ENCODE peak calls at places on chromosome X, in eight cellular contexts. M is fibroblast of pulmonary artery, F is GM23338, R is fibroblast of lung, C is pancreas, B is A549, J is endodermal cell, D is AG09309. A is an unnamed sample.

GRCh38 chrX:109859673-109860072 is 126.6 kb upstream of the ACSL4 start:
- DNase-seq in M (no peak), F (no peak), R (no peak), C (no peak), B (no peak), J (no peak), D (no peak), A (no peak)

GRCh38 chrX:105973387-105973739 is 65.2 kb downstream of the SERPINA7 start:
- DNase-seq in M (no peak), F (peak), R (no peak), C (no peak), B (no peak), J (no peak), D (no peak), A (no peak)

GRCh38 chrX:16215660-16216059 is 48.4 kb downstream of the MAGEB17 start:
- DNase-seq in M (no peak), F (peak), R (no peak), C (no peak), B (no peak), J (no peak), D (no peak), A (no peak)

GRCh38 chrX:66728818-66729271 is 90.0 kb upstream of the EDA2R start:
- DNase-seq in M (peak), F (peak), R (peak), C (no peak), B (peak), J (peak), D (peak), A (peak)

GRCh38 chrX:40155617-40156471 is 58.1 kb upstream of the BCOR start:
- DNase-seq in M (no peak), F (peak), R (no peak), C (no peak), B (peak), J (peak), D (no peak), A (no peak)

GRCh38 chrX:107565916-107566602 is 62.3 kb upstream of the PRPS1 start:
- DNase-seq in M (peak), F (peak), R (no peak), C (no peak), B (peak), J (peak), D (no peak), A (peak)

GRCh38 chrX:129262912-129263311 is 260.4 kb downstream of the SMARCA1 start:
- DNase-seq in M (no peak), F (no peak), R (no peak), C (no peak), B (no peak), J (no peak), D (no peak), A (no peak)

GRCh38 chrX:43225626-43226328 is 430.3 kb upstream of the MAOA start:
- DNase-seq in M (no peak), F (no peak), R (no peak), C (no peak), B (peak), J (no peak), D (no peak), A (no peak)

GRCh38 chrX:49896951-49897350 is 17.7 kb downstream of the USP27X start:
- DNase-seq in M (no peak), F (no peak), R (no peak), C (no peak), B (no peak), J (no peak), D (no peak), A (no peak)

GRCh38 chrX:117095393-117095792 is 632.6 kb upstream of the CT83 start:
- DNase-seq in M (no peak), F (no peak), R (no peak), C (no peak), B (no peak), J (no peak), D (no peak), A (no peak)

GRCh38 chrX:56762707-56763555 is 33.9 kb downstream of the NBDY start:
- DNase-seq in M (no peak), F (no peak), R (no peak), C (no peak), B (no peak), J (peak), D (no peak), A (no peak)

GRCh38 chrX:49309401-49309981 is 6.0 kb downstream of the GAGE10 start:
- DNase-seq in M (peak), F (peak), R (peak), C (no peak), B (no peak), J (peak), D (no peak), A (peak)

GRCh38 chrX:37488323-37488722 is 83.1 kb upstream of the LANCL3 start:
- DNase-seq in M (no peak), F (no peak), R (no peak), C (no peak), B (no peak), J (no peak), D (no peak), A (no peak)

GRCh38 chrX:11446331-11446730 is 153.1 kb downstream of the AMELX start:
- DNase-seq in M (peak), F (no peak), R (peak), C (no peak), B (no peak), J (no peak), D (no peak), A (peak)

GRCh38 chrX:123665197-123665596 is 67.7 kb downstream of the THOC2 start:
- DNase-seq in M (no peak), F (no peak), R (peak), C (no peak), B (peak), J (no peak), D (no peak), A (no peak)

GRCh38 chrX:103845165-103845653 is 13.2 kb upstream of the RAB9B start:
- DNase-seq in M (peak), F (peak), R (peak), C (peak), B (peak), J (peak), D (peak), A (peak)

GRCh38 chrX:46294234-46294633 is 251.0 kb downstream of the ZNF674 start:
- DNase-seq in M (no peak), F (no peak), R (no peak), C (no peak), B (no peak), J (no peak), D (peak), A (peak)

GRCh38 chrX:69987691-69988090 is 62.0 kb downstream of the AWAT2 start:
- DNase-seq in M (peak), F (no peak), R (no peak), C (no peak), B (no peak), J (no peak), D (no peak), A (peak)

GRCh38 chrX:103688949-103689348 is 2.5 kb upstream of the MORF4L2 start:
- DNase-seq in M (peak), F (peak), R (peak), C (no peak), B (peak), J (no peak), D (no peak), A (peak)

GRCh38 chrX:49901068-49901467 is 21.3 kb upstream of the CLCN5 start:
- DNase-seq in M (no peak), F (no peak), R (no peak), C (no peak), B (no peak), J (no peak), D (no peak), A (no peak)

GRCh38 chrX:151985955-151986354 is 11.5 kb upstream of the GABRE start:
- DNase-seq in M (peak), F (no peak), R (peak), C (no peak), B (peak), J (no peak), D (no peak), A (peak)

GRCh38 chrX:144333429-144333828 is 449.6 kb downstream of the UBE2NL start:
- DNase-seq in M (no peak), F (no peak), R (no peak), C (no peak), B (no peak), J (no peak), D (no peak), A (no peak)

GRCh38 chrX:121635141-121635540 is 587.7 kb downstream of the GLUD2 start:
- DNase-seq in M (no peak), F (no peak), R (no peak), C (no peak), B (no peak), J (no peak), D (no peak), A (no peak)

GRCh38 chrX:149221246-149221645 is 283.9 kb downstream of the IDS start:
- DNase-seq in M (no peak), F (no peak), R (no peak), C (no peak), B (no peak), J (no peak), D (no peak), A (no peak)

GRCh38 chrX:79259073-79259689 is 108.0 kb downstream of the ITM2A start:
- DNase-seq in M (peak), F (no peak), R (no peak), C (no peak), B (no peak), J (no peak), D (no peak), A (peak)

GRCh38 chrX:2159393-2159792 is 341.4 kb downstream of the DHRSX start:
- DNase-seq in M (no peak), F (no peak), R (no peak), C (no peak), B (no peak), J (no peak), D (no peak), A (no peak)

GRCh38 chrX:6291444-6291843 is 62.8 kb upstream of the NLGN4X start:
- DNase-seq in M (no peak), F (no peak), R (no peak), C (no peak), B (no peak), J (no peak), D (no peak), A (no peak)

GRCh38 chrX:110951472-110952269 is 144.3 kb upstream of the PAK3 start:
- DNase-seq in M (no peak), F (no peak), R (no peak), C (no peak), B (no peak), J (no peak), D (no peak), A (no peak)

GRCh38 chrX:40908026-40908425 is 172.7 kb upstream of the MED14 start:
- DNase-seq in M (peak), F (no peak), R (peak), C (no peak), B (no peak), J (no peak), D (no peak), A (peak)

GRCh38 chrX:54012830-54013500 is 31.3 kb downstream of the PHF8 start:
- DNase-seq in M (no peak), F (no peak), R (no peak), C (no peak), B (no peak), J (no peak), D (no peak), A (no peak)

GRCh38 chrX:97332963-97333362 is 449.3 kb downstream of the RPA4 start:
- DNase-seq in M (peak), F (no peak), R (no peak), C (no peak), B (no peak), J (no peak), D (no peak), A (peak)

GRCh38 chrX:43969504-43970501 is 3.4 kb downstream of the NDP start:
- DNase-seq in M (no peak), F (peak), R (no peak), C (no peak), B (peak), J (peak), D (no peak), A (peak)

GRCh38 chrX:15849555-15849954 is 5.1 kb downstream of the AP1S2 start:
- DNase-seq in M (peak), F (peak), R (peak), C (no peak), B (no peak), J (peak), D (no peak), A (peak)

GRCh38 chrX:128931071-128931470 is 592.2 kb downstream of the SMARCA1 start:
- DNase-seq in M (no peak), F (no peak), R (no peak), C (no peak), B (no peak), J (no peak), D (no peak), A (no peak)

GRCh38 chrX:104335765-104336164 is 81.0 kb upstream of the ESX1 start:
- DNase-seq in M (peak), F (no peak), R (peak), C (no peak), B (peak), J (no peak), D (peak), A (peak)

GRCh38 chrX:39309018-39309620 is 507.9 kb downstream of the MID1IP1 start:
- DNase-seq in M (peak), F (no peak), R (peak), C (no peak), B (peak), J (no peak), D (no peak), A (peak)

GRCh38 chrX:68072016-68072415 is 361.3 kb downstream of the OPHN1 start:
- DNase-seq in M (no peak), F (no peak), R (peak), C (no peak), B (no peak), J (no peak), D (no peak), A (no peak)

GRCh38 chrX:118026631-118027030 is 90.0 kb downstream of the KLHL13 start:
- DNase-seq in M (no peak), F (no peak), R (no peak), C (no peak), B (no peak), J (no peak), D (no peak), A (no peak)

GRCh38 chrX:4944767-4945166 is 1231.3 kb upstream of the PRKX start:
- DNase-seq in M (no peak), F (peak), R (no peak), C (no peak), B (no peak), J (peak), D (no peak), A (no peak)

GRCh38 chrX:100296183-100296753 is 113.8 kb downstream of the PCDH19 start:
- DNase-seq in M (no peak), F (peak), R (no peak), C (peak), B (no peak), J (peak), D (no peak), A (no peak)

DNA sequence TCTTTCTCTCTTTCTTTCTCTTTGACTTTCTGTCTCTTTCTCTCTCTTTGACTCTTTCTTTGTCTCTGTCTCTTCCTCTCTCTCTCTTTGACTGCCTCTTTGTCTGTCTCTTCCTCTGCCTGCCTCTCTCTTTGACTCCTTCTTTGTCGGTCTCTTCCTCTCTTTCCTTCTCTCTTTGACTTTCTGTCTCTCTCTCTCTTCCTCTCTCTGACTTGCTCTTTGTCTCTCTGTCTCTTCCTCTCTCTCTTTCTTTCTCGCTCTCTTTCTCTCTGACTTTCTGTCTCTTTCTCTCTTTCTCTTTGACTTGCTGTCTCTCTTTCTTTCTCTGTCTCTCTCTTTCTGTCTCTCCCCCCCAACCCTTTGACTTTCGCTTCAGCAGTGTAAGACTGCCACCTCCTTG is 36.4 kb upstream of the OGT start:
- DNase-seq in M (no peak), F (no peak), R (no peak), C (no peak), B (no peak), J (no peak), D (no peak), A (no peak)
- TF ChIP-seq CTCF in M (no peak), F (no peak), R (no peak), C (no peak), B (no peak), J (no peak), D (no peak), A (no peak)

GRCh38 chrX:63585936-63586335 is 199.1 kb downstream of the ARHGEF9 start:
- DNase-seq in M (no peak), F (no peak), R (no peak), C (no peak), B (no peak), J (no peak), D (no peak), A (no peak)

GRCh38 chrX:63581390-63581789 is 203.6 kb downstream of the ARHGEF9 start:
- DNase-seq in M (no peak), F (peak), R (no peak), C (no peak), B (peak), J (peak), D (no peak), A (no peak)

DNA sequence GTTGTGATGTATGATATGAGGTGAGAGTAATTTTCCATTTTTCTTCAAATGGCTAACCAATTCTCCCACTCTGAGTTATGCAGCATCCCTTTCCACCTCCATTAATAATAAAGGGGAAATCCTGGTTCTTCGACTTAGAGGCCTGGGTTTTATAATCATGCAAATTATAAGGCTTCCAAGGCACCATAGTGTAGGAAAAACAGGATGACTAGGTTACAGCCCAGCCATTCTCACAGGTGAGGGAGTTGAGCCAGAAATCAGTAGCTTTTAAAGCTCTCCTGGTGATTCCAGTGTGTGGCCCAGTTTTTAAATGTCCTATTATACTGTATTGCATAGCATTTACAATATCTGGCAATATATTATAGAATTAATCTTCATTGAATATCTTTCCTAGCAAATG is 203.1 kb downstream of the ARHGEF9 start:
- DNase-seq in M (no peak), F (peak), R (no peak), C (no peak), B (no peak), J (no peak), D (no peak), A (no peak)
- H3K4me3 ChIP-seq in M (no peak), F (no peak), R (no peak), C (no peak), B (no peak), J (no peak), D (no peak), A (no peak)

DNA sequence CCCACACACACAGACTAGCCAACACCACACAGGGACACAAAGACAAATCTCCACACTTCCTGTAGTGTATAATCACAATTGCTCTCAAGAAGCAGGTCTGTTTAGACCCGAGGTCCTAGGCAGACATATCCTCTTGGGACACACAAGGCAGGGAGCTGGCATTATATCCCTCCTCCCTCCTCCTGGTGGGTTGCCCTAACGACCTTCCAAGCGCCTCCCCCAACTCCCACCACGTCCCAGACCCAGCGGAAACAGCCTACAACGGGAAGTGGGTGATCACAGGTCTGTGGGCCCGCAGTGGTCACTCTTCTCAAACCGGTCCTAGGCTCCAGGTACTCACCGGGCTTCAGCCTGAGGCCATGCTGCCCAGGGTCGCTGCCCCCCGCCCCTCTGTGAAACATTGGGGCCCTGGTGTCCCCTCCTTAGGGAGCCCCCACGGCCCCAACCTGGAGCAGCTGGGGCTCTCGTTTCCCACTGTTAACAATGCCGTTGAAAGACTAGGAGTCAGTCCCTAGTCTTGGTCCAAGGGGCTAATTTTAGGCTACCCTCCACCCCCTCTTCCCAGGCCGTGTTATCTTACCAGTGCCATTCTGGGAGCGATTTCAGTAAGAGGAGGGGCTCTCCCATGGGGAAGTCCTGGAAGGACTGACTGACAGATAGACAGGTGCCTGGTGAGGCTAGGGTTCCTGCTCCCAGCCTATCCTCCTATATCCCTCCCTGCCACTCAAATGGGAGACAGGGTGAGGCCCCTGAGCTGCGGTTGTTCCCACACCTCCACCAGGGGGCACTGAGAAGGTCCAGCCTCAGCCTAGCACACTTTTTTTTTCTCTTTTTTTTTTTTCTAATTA is at the start of gene ASB12:
- DNase-seq in M (no peak), F (peak), R (no peak), C (no peak), B (no peak), J (no peak), D (no peak), A (no peak)
- TF ChIP-seq CTCF in M (no peak), F (peak), R (no peak), C (no peak), B (no peak), J (peak), D (no peak), A (no peak)

GRCh38 chrX:119695535-119696050 is 2.6 kb upstream of the SEPTIN6 start:
- DNase-seq in M (no peak), F (no peak), R (no peak), C (no peak), B (no peak), J (no peak), D (no peak), A (no peak)

GRCh38 chrX:119693032-119693995 is at the start of gene SEPTIN6:
- DNase-seq in M (peak), F (peak), R (peak), C (peak), B (peak), J (peak), D (no peak), A (peak)

GRCh38 chrX:119692241-119693031 is 532 bp downstream of the SEPTIN6 start:
- DNase-seq in M (peak), F (no peak), R (peak), C (peak), B (peak), J (peak), D (no peak), A (peak)

GRCh38 chrX:119694601-119695534 is 1.9 kb upstream of the SEPTIN6 start:
- DNase-seq in M (no peak), F (peak), R (no peak), C (no peak), B (peak), J (peak), D (no peak), A (no peak)

DNA sequence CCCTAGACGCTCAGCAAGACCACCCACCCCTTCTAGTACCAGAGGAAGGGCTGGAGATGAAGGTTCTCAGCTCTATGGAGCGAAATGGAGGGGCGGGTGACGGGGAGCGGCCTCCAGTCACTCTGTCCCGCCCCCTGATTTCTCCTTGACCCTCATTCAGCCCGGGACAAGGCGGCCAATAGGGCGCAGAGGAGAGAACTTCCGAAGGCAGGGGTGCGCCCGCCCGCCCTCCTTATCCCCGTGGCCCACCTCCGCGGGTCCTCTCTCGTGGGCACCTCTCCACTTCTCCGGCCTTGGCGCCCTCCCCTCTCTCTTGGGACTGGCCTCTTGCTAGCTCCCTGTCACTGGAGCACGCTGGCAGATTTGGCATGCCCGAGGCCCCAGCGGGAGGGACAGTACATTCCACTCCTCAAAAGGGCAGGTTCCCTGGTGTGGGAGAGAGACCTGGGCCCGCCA is 1.1 kb upstream of the SEPTIN6 start:
- DNase-seq in M (no peak), F (peak), R (no peak), C (no peak), B (no peak), J (peak), D (no peak), A (no peak)
- H3K4me3 ChIP-seq in M (no peak), F (peak), R (no peak), C (no peak), B (no peak), J (no peak), D (no peak), A (no peak)

A was measured in cardiac fibroblast.